ENCODE peak calls at places on chromosomes 2 and 18, in five cellular contexts. P is Peyer's patch; C is Calu3; H is CD4-positive, alpha-beta T cell; G is tibial nerve. K is an unnamed sample.

GRCh38 chr2:65453916-65454315 is 21.5 kb upstream of the SPRED2 start:
- DNase-seq in P (no peak), G (no peak), H (no peak), C (no peak), K (no peak)

GRCh38 chr2:1590611-1591460 is 153.5 kb downstream of the PXDN start:
- DNase-seq in C (no peak), P (no peak), H (no peak), G (no peak), K (no peak)

GRCh38 chr2:118310878-118311442 is 222.7 kb downstream of the INSIG2 start:
- DNase-seq in H (no peak), G (no peak), C (no peak), P (no peak), K (no peak)

GRCh38 chr2:236535024-236535423 is 34.6 kb upstream of the ACKR3 start:
- DNase-seq in G (no peak), H (no peak), P (no peak), C (peak; percentile 26), K (no peak)

GRCh38 chr2:152025678-152026287 is 73.1 kb downstream of the CACNB4 start:
- DNase-seq in H (peak; percentile 68), C (peak; percentile 88), P (peak; percentile 92), G (peak; percentile 74), K (peak; percentile 75)

GRCh38 chr2:29021886-29022285 is 40.8 kb downstream of the TOGARAM2 start:
- DNase-seq in H (no peak), P (no peak), G (no peak), C (no peak), K (no peak)

GRCh38 chr2:15647622-15648590 is 56.2 kb downstream of the DDX1 start:
- DNase-seq in G (no peak), C (no peak), H (no peak), P (no peak), K (no peak)

GRCh38 chr2:128585706-128586105 is 267.0 kb upstream of the HS6ST1 start:
- DNase-seq in H (no peak), G (no peak), P (peak; percentile 21), C (no peak), K (no peak)

GRCh38 chr2:116733699-116734098 is 1080.8 kb upstream of the DDX18 start:
- DNase-seq in C (no peak), H (no peak), G (no peak), P (no peak), K (no peak)

GRCh38 chr2:56571074-56571473 is 387.3 kb downstream of the CCDC85A start:
- DNase-seq in P (no peak), C (no peak), G (no peak), H (no peak), K (no peak)

GRCh38 chr2:45259144-45259543 is 249.9 kb upstream of the SIX2 start:
- DNase-seq in H (no peak), G (no peak), C (peak; percentile 23), P (no peak), K (no peak)

GRCh38 chr18:67919316-67919715 is 402.8 kb upstream of the DSEL start:
- DNase-seq in H (no peak), G (no peak), C (no peak), P (no peak), K (no peak)

GRCh38 chr2:166344286-166345113 is 31.2 kb downstream of the SCN9A start:
- DNase-seq in G (no peak), H (no peak), C (no peak), P (no peak), K (no peak)

GRCh38 chr18:45519881-45520280 is 95.4 kb upstream of the SLC14A2 start:
- DNase-seq in P (no peak), H (no peak), C (no peak), G (no peak), K (no peak)

GRCh38 chr2:26883971-26884370 is 36.0 kb downstream of the DPYSL5 start:
- DNase-seq in P (no peak), H (no peak), G (no peak), C (no peak), K (no peak)

GRCh38 chr2:7450188-7451156 is 533.3 kb downstream of the RNF144A start:
- DNase-seq in P (peak; percentile 63), G (no peak), H (no peak), C (no peak), K (no peak)

GRCh38 chr2:162686336-162686735 is 152.2 kb downstream of the KCNH7 start:
- DNase-seq in C (no peak), G (no peak), P (no peak), H (no peak), K (no peak)

GRCh38 chr2:61770746-61771145 is 83.1 kb downstream of the FAM161A start:
- DNase-seq in P (no peak), C (peak; percentile 61), G (no peak), H (no peak), K (no peak)

GRCh38 chr18:3494569-3494968 is 44.6 kb downstream of the TGIF1 start:
- DNase-seq in G (no peak), C (no peak), H (no peak), P (no peak), K (no peak)

GRCh38 chr2:238167344-238167715 is 8.6 kb downstream of the ERFE start:
- DNase-seq in P (peak; percentile 39), G (no peak), H (no peak), C (no peak), K (no peak)

GRCh38 chr2:104853926-104854506 is at the start of gene POU3F3:
- DNase-seq in P (peak; percentile 75), C (no peak), G (no peak), H (no peak), K (peak; percentile 34)

GRCh38 chr2:33673937-33674336 is 74.8 kb upstream of the FAM98A start:
- DNase-seq in P (no peak), H (no peak), G (no peak), C (no peak), K (no peak)

GRCh38 chr2:144559681-144560080 is 39.8 kb upstream of the ZEB2 start:
- DNase-seq in P (no peak), H (no peak), G (no peak), C (no peak), K (no peak)

GRCh38 chr2:240785424-240786335 is 34.3 kb downstream of the KIF1A start:
- DNase-seq in G (no peak), H (no peak), C (no peak), P (no peak), K (no peak)

GRCh38 chr18:22403950-22404349 is 13.8 kb downstream of the CTAGE1 start:
- DNase-seq in G (no peak), H (no peak), P (no peak), C (no peak), K (no peak)

GRCh38 chr18:74760436-74760835 is 162.8 kb downstream of the ZNF407 start:
- DNase-seq in P (no peak), C (no peak), H (no peak), G (no peak), K (no peak)

GRCh38 chr2:236369606-236370005 is 105.4 kb upstream of the ASB18 start:
- DNase-seq in G (no peak), H (no peak), P (no peak), C (no peak), K (no peak)

GRCh38 chr2:2688231-2688630 is 357.2 kb upstream of the MYT1L start:
- DNase-seq in G (no peak), C (no peak), H (no peak), P (no peak), K (no peak)
- TF ChIP-seq CTCF in G (no peak), C (no peak), H (no peak), P (no peak), K (no peak)

GRCh38 chr2:71692621-71693277 is 239.4 kb downstream of the DYSF start:
- DNase-seq in H (no peak), G (no peak), P (no peak), C (no peak), K (no peak)

GRCh38 chr2:71690231-71690834 is 237.0 kb downstream of the DYSF start:
- DNase-seq in H (no peak), G (no peak), C (no peak), P (no peak), K (no peak)

GRCh38 chr2:71690876-71691275 is 237.5 kb downstream of the DYSF start:
- DNase-seq in P (no peak), H (no peak), C (no peak), G (no peak), K (no peak)

GRCh38 chr2:71693286-71694270 is 240.2 kb downstream of the DYSF start:
- DNase-seq in G (no peak), P (no peak), H (no peak), C (no peak), K (no peak)

GRCh38 chr2:71691747-71692455 is 238.5 kb downstream of the DYSF start:
- DNase-seq in C (no peak), G (no peak), P (no peak), H (no peak), K (no peak)
- TF ChIP-seq CTCF in C (no peak), G (no peak), P (no peak), H (no peak), K (no peak)

GRCh38 chr2:181581534-181581933 is 75.4 kb downstream of the CERKL start:
- DNase-seq in H (no peak), P (no peak), G (no peak), C (peak; percentile 19), K (no peak)
- TF ChIP-seq CTCF in H (no peak), P (no peak), G (no peak), C (peak; percentile 32), K (no peak)

DNA sequence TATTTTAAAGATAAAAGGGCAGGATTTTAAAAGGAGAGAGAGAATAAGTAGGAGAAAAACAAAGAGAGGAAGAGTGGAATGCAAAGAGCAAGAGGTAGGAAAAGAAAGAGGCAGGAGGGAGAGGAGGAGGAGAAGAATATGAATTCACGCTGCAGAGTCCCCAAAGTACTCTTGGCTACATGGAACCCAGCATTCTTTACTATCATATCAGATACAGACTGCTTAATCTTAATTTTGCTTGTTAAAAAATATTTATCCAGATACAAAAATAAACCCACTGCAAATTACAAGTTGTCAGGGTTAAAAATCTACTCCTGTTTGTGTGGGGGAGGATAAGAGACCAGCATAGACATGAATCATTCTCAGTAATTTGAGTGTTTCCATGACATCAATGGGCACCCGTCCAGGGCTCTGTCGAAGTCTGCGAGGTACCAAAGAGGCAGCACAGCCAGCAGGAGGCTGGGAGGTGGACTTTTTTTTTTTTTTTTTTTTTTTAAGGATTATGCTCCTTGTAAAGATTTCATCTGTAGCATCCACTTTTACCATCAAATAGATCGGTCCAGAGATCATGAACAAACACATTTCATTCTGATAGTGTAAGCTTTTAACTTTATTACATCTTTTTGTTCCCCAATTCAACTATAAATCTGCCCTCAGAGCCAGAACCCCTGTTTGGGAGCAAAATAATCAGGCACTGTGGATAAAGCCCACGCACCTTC is 182.2 kb downstream of the TCF4 start:
- DNase-seq in G (peak; percentile 72), H (no peak), P (peak; percentile 71), C (peak; percentile 62), K (no peak)
- TF ChIP-seq CTCF in G (no peak), H (no peak), P (no peak), C (no peak), K (no peak)

GRCh38 chr18:50607374-50607933 is 47.6 kb downstream of the MAPK4 start:
- DNase-seq in G (no peak), P (no peak), C (no peak), H (no peak), K (no peak)

GRCh38 chr18:50614838-50615237 is 55.0 kb downstream of the MAPK4 start:
- DNase-seq in G (peak; percentile 20), P (no peak), H (no peak), C (peak; percentile 61), K (no peak)

GRCh38 chr18:50606609-50607008 is 46.7 kb downstream of the MAPK4 start:
- DNase-seq in P (no peak), H (no peak), G (no peak), C (no peak), K (no peak)

GRCh38 chr18:50611529-50611941 is 51.6 kb downstream of the MAPK4 start:
- DNase-seq in C (no peak), G (no peak), P (no peak), H (no peak), K (no peak)

GRCh38 chr18:50610349-50610748 is 50.5 kb downstream of the MAPK4 start:
- DNase-seq in H (no peak), C (no peak), P (no peak), G (no peak), K (no peak)
- TF ChIP-seq CTCF in H (no peak), C (peak; percentile 16), P (no peak), G (no peak), K (no peak)